ENCODE peak calls at places on chromosomes 4 and X, in five cellular contexts. V, Y, A, F and S are unnamed samples.

GRCh38 chr4:186727977-186728519 is 4.4 kb upstream of the FAT1 start:
- DNase-seq in V (no peak), Y (no peak), F (no peak), A (no peak), S (no peak)

GRCh38 chr4:54256491-54257167 is 27.5 kb downstream of the PDGFRA start:
- DNase-seq in F (no peak), A (no peak), V (no peak), Y (no peak), S (no peak)

GRCh38 chr4:153603258-153603657 is 80.8 kb upstream of the TLR2 start:
- DNase-seq in Y (no peak), A (no peak), V (no peak), F (no peak), S (no peak)

GRCh38 chr4:157992038-157992706 is 180.7 kb downstream of the GASK1B start:
- DNase-seq in F (no peak), V (no peak), Y (peak; percentile 24), A (no peak), S (no peak)

GRCh38 chr4:98778206-98778605 is 119.8 kb upstream of the TSPAN5 start:
- DNase-seq in F (no peak), V (no peak), A (no peak), Y (no peak), S (no peak)

GRCh38 chr4:24780936-24781538 is 14.3 kb upstream of the SOD3 start:
- DNase-seq in F (no peak), Y (no peak), V (no peak), A (no peak), S (no peak)

GRCh38 chrX:23964177-23964576 is 56.4 kb downstream of the CXorf58 start:
- DNase-seq in A (no peak), Y (no peak), F (no peak), V (no peak), S (no peak)

GRCh38 chr4:109614466-109614865 is 54.4 kb downstream of the MCUB start:
- DNase-seq in Y (no peak), F (no peak), A (no peak), V (no peak), S (no peak)

GRCh38 chrX:153625271-153626024 is 21.6 kb upstream of the DUSP9 start:
- DNase-seq in A (no peak), V (no peak), Y (no peak), F (peak; percentile 0), S (no peak)

GRCh38 chrX:103585421-103586313 is at the start of gene TCEAL4:
- DNase-seq in F (no peak), V (peak; percentile 35), Y (no peak), A (peak; percentile 71), S (no peak)

GRCh38 chrX:72240976-72241375 is 2.1 kb upstream of the ERCC6L start:
- DNase-seq in Y (no peak), A (no peak), F (no peak), V (no peak), S (no peak)

GRCh38 chrX:53288173-53288572 is 6.8 kb upstream of the IQSEC2 start:
- DNase-seq in F (no peak), A (no peak), Y (no peak), V (peak; percentile 30), S (no peak)

GRCh38 chr4:111854494-111855087 is 290.7 kb upstream of the FAM241A start:
- DNase-seq in Y (peak; percentile 29), V (no peak), F (no peak), A (no peak), S (no peak)

GRCh38 chrX:46903458-46904242 is 8.6 kb upstream of the JADE3 start:
- DNase-seq in V (peak; percentile 51), F (peak; percentile 16), Y (peak; percentile 75), A (peak; percentile 70), S (no peak)

GRCh38 chr4:42995343-42995944 is 102.9 kb downstream of the GRXCR1 start:
- DNase-seq in F (no peak), V (no peak), Y (peak; percentile 1), A (no peak), S (no peak)

GRCh38 chrX:78693547-78693946 is 34.4 kb upstream of the RTL3 start:
- DNase-seq in Y (no peak), V (no peak), A (no peak), F (no peak), S (no peak)

GRCh38 chr4:183610033-183610432 is 49.0 kb downstream of the RWDD4 start:
- DNase-seq in Y (no peak), A (no peak), F (no peak), V (no peak), S (no peak)

GRCh38 chr4:88897180-88897579 is 159.8 kb downstream of the FAM13A start:
- DNase-seq in V (no peak), Y (no peak), A (no peak), F (no peak), S (no peak)

GRCh38 chr4:11341337-11342043 is 87.2 kb downstream of the HS3ST1 start:
- DNase-seq in F (no peak), A (no peak), V (no peak), Y (no peak), S (no peak)

GRCh38 chrX:17597836-17598434 is 139.4 kb upstream of the SCML1 start:
- DNase-seq in F (no peak), Y (no peak), V (no peak), A (no peak), S (no peak)

GRCh38 chr4:2800691-2801596 is 8.1 kb downstream of the SH3BP2 start:
- DNase-seq in A (no peak), F (peak; percentile 62), Y (no peak), V (peak; percentile 45), S (no peak)

GRCh38 chr4:64781737-64782326 is 372.6 kb upstream of the TECRL start:
- DNase-seq in F (no peak), V (no peak), A (no peak), Y (no peak), S (no peak)

GRCh38 chrX:3244203-3244743 is 102.2 kb downstream of the MXRA5 start:
- DNase-seq in F (no peak), Y (no peak), V (no peak), A (no peak), S (no peak)

GRCh38 chrX:9897761-9898161 is 69.4 kb upstream of the CLDN34 start:
- DNase-seq in A (no peak), V (no peak), F (no peak), Y (no peak), S (no peak)

GRCh38 chrX:53318766-53319353 is 37.5 kb upstream of the IQSEC2 start:
- DNase-seq in Y (no peak), A (no peak), F (no peak), V (no peak), S (no peak)

GRCh38 chrX:108353452-108353851 is 84.8 kb downstream of the COL4A6 start:
- DNase-seq in V (no peak), Y (no peak), F (no peak), A (no peak), S (no peak)

GRCh38 chr4:182931691-182932297 is 14.6 kb upstream of the DCTD start:
- DNase-seq in V (no peak), A (no peak), Y (no peak), F (no peak), S (no peak)

GRCh38 chr4:153039542-153040185 is 103.5 kb downstream of the FHDC1 start:
- DNase-seq in V (no peak), F (no peak), A (no peak), Y (no peak), S (no peak)